ENCODE peak calls at places on chromosomes 13 and 19, in eight cellular contexts. One of them, this sample, is unnamed.

GRCh38 chr19:35006999-35007365 is 6.9 kb downstream of the GRAMD1A start:
- DNase-seq in tibial nerve: no peak
- DNase-seq in tibial artery: no peak
- DNase-seq in transverse colon: no peak
- DNase-seq in colonic mucosa: peak; percentile 27
- DNase-seq in foreskin fibroblast: no peak
- DNase-seq in cardiac muscle cell: no peak
- DNase-seq in neural crest cell: no peak
- DNase-seq in this sample: no peak

GRCh38 chr13:99215466-99215865 is 14.8 kb downstream of the UBAC2 start:
- DNase-seq in tibial nerve: no peak
- DNase-seq in tibial artery: no peak
- DNase-seq in transverse colon: no peak
- DNase-seq in colonic mucosa: no peak
- DNase-seq in foreskin fibroblast: no peak
- DNase-seq in cardiac muscle cell: no peak
- DNase-seq in neural crest cell: no peak
- DNase-seq in this sample: peak; percentile 80

GRCh38 chr19:5904302-5905071 is at the start of gene VMAC:
- DNase-seq in tibial nerve: peak; percentile 100
- DNase-seq in tibial artery: peak; percentile 100
- DNase-seq in transverse colon: peak; percentile 100
- DNase-seq in colonic mucosa: peak; percentile 100
- DNase-seq in foreskin fibroblast: peak; percentile 100
- DNase-seq in cardiac muscle cell: peak; percentile 100
- DNase-seq in neural crest cell: peak; percentile 98
- DNase-seq in this sample: peak; percentile 100

GRCh38 chr19:53962887-53963435 is at the start of gene CACNG8:
- DNase-seq in tibial nerve: no peak
- DNase-seq in tibial artery: no peak
- DNase-seq in transverse colon: no peak
- DNase-seq in colonic mucosa: no peak
- DNase-seq in foreskin fibroblast: no peak
- DNase-seq in cardiac muscle cell: no peak
- DNase-seq in neural crest cell: no peak
- DNase-seq in this sample: no peak

GRCh38 chr13:101264931-101265330 is 151.4 kb downstream of the NALCN start:
- DNase-seq in tibial nerve: no peak
- DNase-seq in tibial artery: no peak
- DNase-seq in transverse colon: no peak
- DNase-seq in colonic mucosa: no peak
- DNase-seq in foreskin fibroblast: no peak
- DNase-seq in cardiac muscle cell: no peak
- DNase-seq in neural crest cell: no peak
- DNase-seq in this sample: no peak

GRCh38 chr19:18479964-18480723 is 41.7 kb downstream of the ELL start:
- DNase-seq in tibial nerve: peak; percentile 72
- DNase-seq in tibial artery: peak; percentile 90
- DNase-seq in transverse colon: peak; percentile 68
- DNase-seq in colonic mucosa: peak; percentile 49
- DNase-seq in foreskin fibroblast: peak; percentile 67
- DNase-seq in cardiac muscle cell: no peak
- DNase-seq in neural crest cell: no peak
- DNase-seq in this sample: no peak

GRCh38 chr13:27406178-27406939 is 18.1 kb upstream of the GTF3A start:
- DNase-seq in tibial nerve: no peak
- DNase-seq in tibial artery: no peak
- DNase-seq in transverse colon: no peak
- DNase-seq in colonic mucosa: peak; percentile 54
- DNase-seq in foreskin fibroblast: peak; percentile 66
- DNase-seq in cardiac muscle cell: peak; percentile 35
- DNase-seq in neural crest cell: no peak
- DNase-seq in this sample: peak; percentile 44

GRCh38 chr19:30689474-30689873 is 317.3 kb downstream of the ZNF536 start:
- DNase-seq in tibial nerve: no peak
- DNase-seq in tibial artery: no peak
- DNase-seq in transverse colon: no peak
- DNase-seq in colonic mucosa: no peak
- DNase-seq in foreskin fibroblast: no peak
- DNase-seq in cardiac muscle cell: no peak
- DNase-seq in neural crest cell: no peak
- DNase-seq in this sample: no peak

GRCh38 chr13:99331881-99332293 is 24.7 kb upstream of the GPR183 start:
- DNase-seq in tibial nerve: no peak
- DNase-seq in tibial artery: no peak
- DNase-seq in transverse colon: no peak
- DNase-seq in colonic mucosa: no peak
- DNase-seq in foreskin fibroblast: no peak
- DNase-seq in cardiac muscle cell: no peak
- DNase-seq in neural crest cell: no peak
- DNase-seq in this sample: peak; percentile 57

GRCh38 chr13:101514695-101515275 is 62.3 kb downstream of the ITGBL1 start:
- DNase-seq in tibial nerve: no peak
- DNase-seq in tibial artery: no peak
- DNase-seq in transverse colon: no peak
- DNase-seq in colonic mucosa: peak; percentile 20
- DNase-seq in foreskin fibroblast: peak; percentile 79
- DNase-seq in cardiac muscle cell: peak; percentile 64
- DNase-seq in neural crest cell: peak; percentile 6
- DNase-seq in this sample: peak; percentile 44

GRCh38 chr19:18809149-18809978 is 18.3 kb upstream of the COMP start:
- DNase-seq in tibial nerve: peak; percentile 58
- DNase-seq in tibial artery: peak; percentile 91
- DNase-seq in transverse colon: peak; percentile 36
- DNase-seq in colonic mucosa: peak; percentile 38
- DNase-seq in foreskin fibroblast: peak; percentile 93
- DNase-seq in cardiac muscle cell: no peak
- DNase-seq in neural crest cell: no peak
- DNase-seq in this sample: no peak

GRCh38 chr13:41563501-41564001 is 106.2 kb downstream of the RGCC start:
- DNase-seq in tibial nerve: no peak
- DNase-seq in tibial artery: no peak
- DNase-seq in transverse colon: no peak
- DNase-seq in colonic mucosa: no peak
- DNase-seq in foreskin fibroblast: peak; percentile 75
- DNase-seq in cardiac muscle cell: no peak
- DNase-seq in neural crest cell: no peak
- DNase-seq in this sample: no peak

GRCh38 chr13:43514326-43514725 is 272.4 kb downstream of the ENOX1 start:
- DNase-seq in tibial nerve: no peak
- DNase-seq in tibial artery: no peak
- DNase-seq in transverse colon: no peak
- DNase-seq in colonic mucosa: no peak
- DNase-seq in foreskin fibroblast: no peak
- DNase-seq in cardiac muscle cell: no peak
- DNase-seq in neural crest cell: no peak
- DNase-seq in this sample: no peak

GRCh38 chr13:96851856-96852255 is 142.4 kb downstream of the OXGR1 start:
- DNase-seq in tibial nerve: no peak
- DNase-seq in tibial artery: no peak
- DNase-seq in transverse colon: no peak
- DNase-seq in colonic mucosa: no peak
- DNase-seq in foreskin fibroblast: no peak
- DNase-seq in cardiac muscle cell: no peak
- DNase-seq in neural crest cell: no peak
- DNase-seq in this sample: no peak

GRCh38 chr13:32969516-32969941 is 46.7 kb upstream of the KL start:
- DNase-seq in tibial nerve: no peak
- DNase-seq in tibial artery: no peak
- DNase-seq in transverse colon: no peak
- DNase-seq in colonic mucosa: no peak
- DNase-seq in foreskin fibroblast: peak; percentile 70
- DNase-seq in cardiac muscle cell: no peak
- DNase-seq in neural crest cell: no peak
- DNase-seq in this sample: peak; percentile 4

GRCh38 chr13:61162636-61163035 is 253.0 kb downstream of the PCDH20 start:
- DNase-seq in tibial nerve: no peak
- DNase-seq in tibial artery: no peak
- DNase-seq in transverse colon: no peak
- DNase-seq in colonic mucosa: no peak
- DNase-seq in foreskin fibroblast: no peak
- DNase-seq in cardiac muscle cell: no peak
- DNase-seq in neural crest cell: no peak
- DNase-seq in this sample: no peak

GRCh38 chr13:23898101-23898500 is 799 bp upstream of the C1QTNF9B start:
- DNase-seq in tibial nerve: no peak
- DNase-seq in tibial artery: no peak
- DNase-seq in transverse colon: peak; percentile 19
- DNase-seq in colonic mucosa: peak; percentile 35
- DNase-seq in foreskin fibroblast: peak; percentile 70
- DNase-seq in cardiac muscle cell: no peak
- DNase-seq in neural crest cell: no peak
- DNase-seq in this sample: no peak

GRCh38 chr19:29779921-29780320 is 31.9 kb upstream of the CCNE1 start:
- DNase-seq in tibial nerve: no peak
- DNase-seq in tibial artery: no peak
- DNase-seq in transverse colon: no peak
- DNase-seq in colonic mucosa: no peak
- DNase-seq in foreskin fibroblast: no peak
- DNase-seq in cardiac muscle cell: peak; percentile 7
- DNase-seq in neural crest cell: no peak
- DNase-seq in this sample: peak; percentile 10

GRCh38 chr13:64749301-64749700 is 2480.8 kb downstream of the PCDH9 start:
- DNase-seq in tibial nerve: no peak
- DNase-seq in tibial artery: no peak
- DNase-seq in transverse colon: no peak
- DNase-seq in colonic mucosa: no peak
- DNase-seq in foreskin fibroblast: no peak
- DNase-seq in cardiac muscle cell: no peak
- DNase-seq in neural crest cell: no peak
- DNase-seq in this sample: no peak

GRCh38 chr13:99442273-99442895 is 58.9 kb upstream of the TM9SF2 start:
- DNase-seq in tibial nerve: no peak
- DNase-seq in tibial artery: no peak
- DNase-seq in transverse colon: peak; percentile 47
- DNase-seq in colonic mucosa: peak; percentile 57
- DNase-seq in foreskin fibroblast: peak; percentile 66
- DNase-seq in cardiac muscle cell: peak; percentile 67
- DNase-seq in neural crest cell: peak; percentile 53
- DNase-seq in this sample: peak; percentile 60

GRCh38 chr19:30106417-30107095 is 164.5 kb downstream of the URI1 start:
- DNase-seq in tibial nerve: no peak
- DNase-seq in tibial artery: no peak
- DNase-seq in transverse colon: no peak
- DNase-seq in colonic mucosa: no peak
- DNase-seq in foreskin fibroblast: no peak
- DNase-seq in cardiac muscle cell: no peak
- DNase-seq in neural crest cell: no peak
- DNase-seq in this sample: no peak

GRCh38 chr13:95349267-95349666 is 48.0 kb upstream of the ABCC4 start:
- DNase-seq in tibial nerve: no peak
- DNase-seq in tibial artery: no peak
- DNase-seq in transverse colon: no peak
- DNase-seq in colonic mucosa: no peak
- DNase-seq in foreskin fibroblast: no peak
- DNase-seq in cardiac muscle cell: no peak
- DNase-seq in neural crest cell: no peak
- DNase-seq in this sample: no peak

GRCh38 chr19:14517840-14518505 is at the start of gene DNAJB1:
- DNase-seq in tibial nerve: peak; percentile 69
- DNase-seq in tibial artery: peak; percentile 93
- DNase-seq in transverse colon: peak; percentile 88
- DNase-seq in colonic mucosa: peak; percentile 87
- DNase-seq in foreskin fibroblast: peak; percentile 94
- DNase-seq in cardiac muscle cell: peak; percentile 78
- DNase-seq in neural crest cell: no peak
- DNase-seq in this sample: peak; percentile 68

GRCh38 chr19:7852851-7853759 is 21.1 kb downstream of the PRR36 start:
- DNase-seq in tibial nerve: no peak
- DNase-seq in tibial artery: no peak
- DNase-seq in transverse colon: peak; percentile 86
- DNase-seq in colonic mucosa: peak; percentile 86
- DNase-seq in foreskin fibroblast: peak; percentile 78
- DNase-seq in cardiac muscle cell: peak; percentile 85
- DNase-seq in neural crest cell: peak; percentile 72
- DNase-seq in this sample: peak; percentile 85
- TF ChIP-seq CTCF in tibial nerve: peak; percentile 65
- TF ChIP-seq CTCF in tibial artery: peak; percentile 61
- TF ChIP-seq CTCF in transverse colon: peak; percentile 74
- TF ChIP-seq CTCF in colonic mucosa: peak; percentile 85
- TF ChIP-seq CTCF in foreskin fibroblast: peak; percentile 70
- TF ChIP-seq CTCF in cardiac muscle cell: peak; percentile 76
- TF ChIP-seq CTCF in neural crest cell: peak; percentile 97
- TF ChIP-seq CTCF in this sample: peak; percentile 98

GRCh38 chr13:45473627-45474026 is 8.9 kb downstream of the COG3 start:
- DNase-seq in tibial nerve: no peak
- DNase-seq in tibial artery: no peak
- DNase-seq in transverse colon: no peak
- DNase-seq in colonic mucosa: no peak
- DNase-seq in foreskin fibroblast: no peak
- DNase-seq in cardiac muscle cell: peak; percentile 6
- DNase-seq in neural crest cell: no peak
- DNase-seq in this sample: peak; percentile 31
- TF ChIP-seq CTCF in tibial nerve: no peak
- TF ChIP-seq CTCF in tibial artery: no peak
- TF ChIP-seq CTCF in transverse colon: no peak
- TF ChIP-seq CTCF in colonic mucosa: peak; percentile 35
- TF ChIP-seq CTCF in foreskin fibroblast: no peak
- TF ChIP-seq CTCF in cardiac muscle cell: no peak
- TF ChIP-seq CTCF in neural crest cell: peak; percentile 47
- TF ChIP-seq CTCF in this sample: peak; percentile 10

DNA sequence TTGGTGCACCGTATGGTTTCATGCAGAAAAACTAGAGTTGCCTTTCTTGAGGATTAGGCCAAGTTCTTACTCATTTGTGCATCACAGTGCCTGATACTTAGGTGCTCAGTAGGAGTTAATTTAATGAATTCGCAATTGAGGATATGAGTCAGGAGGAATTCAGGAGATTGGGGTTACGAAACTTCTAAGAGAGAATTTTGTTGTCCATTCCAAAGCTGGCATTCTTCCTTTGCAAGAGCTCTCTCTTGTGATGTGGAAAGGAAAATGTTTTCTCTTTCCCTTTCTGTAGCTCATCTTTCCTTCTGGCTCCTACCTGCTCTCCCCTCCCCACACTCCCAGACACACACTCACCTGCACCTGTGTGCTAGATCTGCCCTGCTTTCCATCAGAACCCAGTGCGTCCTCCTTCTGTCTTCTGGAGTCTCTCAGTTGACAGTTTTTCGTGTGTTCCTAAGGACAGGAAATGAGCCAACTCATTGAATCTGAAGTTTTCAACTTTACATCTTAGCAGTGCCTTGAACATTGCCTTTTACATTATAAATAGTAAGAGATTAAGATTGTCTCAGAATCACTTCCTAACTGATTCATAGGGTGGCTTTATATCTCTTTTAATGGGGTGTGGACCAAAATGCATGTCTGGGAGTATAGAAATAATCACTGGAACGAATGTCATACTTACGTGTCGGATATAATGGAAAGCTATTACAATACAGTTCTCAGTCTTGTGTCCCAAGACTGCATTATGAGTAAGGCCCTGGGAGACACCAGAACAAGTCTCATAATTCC is 19.7 kb upstream of the ERCC5 start:
- DNase-seq in tibial nerve: no peak
- DNase-seq in tibial artery: no peak
- DNase-seq in transverse colon: no peak
- DNase-seq in colonic mucosa: no peak
- DNase-seq in foreskin fibroblast: peak; percentile 93
- DNase-seq in cardiac muscle cell: no peak
- DNase-seq in neural crest cell: no peak
- DNase-seq in this sample: no peak
- TF ChIP-seq CTCF in tibial nerve: no peak
- TF ChIP-seq CTCF in tibial artery: no peak
- TF ChIP-seq CTCF in transverse colon: no peak
- TF ChIP-seq CTCF in colonic mucosa: no peak
- TF ChIP-seq CTCF in foreskin fibroblast: peak; percentile 13
- TF ChIP-seq CTCF in cardiac muscle cell: peak; percentile 12
- TF ChIP-seq CTCF in neural crest cell: no peak
- TF ChIP-seq CTCF in this sample: no peak

GRCh38 chr13:113769106-113769505 is 10.1 kb downstream of the TMEM255B start:
- DNase-seq in tibial nerve: no peak
- DNase-seq in tibial artery: no peak
- DNase-seq in transverse colon: no peak
- DNase-seq in colonic mucosa: no peak
- DNase-seq in foreskin fibroblast: no peak
- DNase-seq in cardiac muscle cell: no peak
- DNase-seq in neural crest cell: no peak
- DNase-seq in this sample: no peak
- TF ChIP-seq CTCF in tibial nerve: no peak
- TF ChIP-seq CTCF in tibial artery: no peak
- TF ChIP-seq CTCF in transverse colon: no peak
- TF ChIP-seq CTCF in colonic mucosa: no peak
- TF ChIP-seq CTCF in foreskin fibroblast: no peak
- TF ChIP-seq CTCF in cardiac muscle cell: no peak
- TF ChIP-seq CTCF in neural crest cell: no peak
- TF ChIP-seq CTCF in this sample: no peak